ENCODE peak calls at places on chromosome 16, in nine cellular contexts. E, C, S, J, W, Q, V, P and A are unnamed samples.

GRCh38 chr16:49674255-49674980 is 181.5 kb downstream of the ZNF423 start:
- DNase-seq in E (no peak), C (no peak), S (peak), J (no peak), W (no peak), Q (no peak), V (no peak), P (no peak), A (no peak)

GRCh38 chr16:4330277-4330882 is 14.5 kb downstream of the GLIS2 start:
- DNase-seq in E (peak), C (peak), S (peak), J (peak), W (peak), Q (peak), V (no peak), P (peak), A (peak)

GRCh38 chr16:67811899-67812298 is 5.2 kb downstream of the TSNAXIP1 start:
- DNase-seq in E (no peak), C (no peak), S (no peak), J (no peak), W (no peak), Q (no peak), V (no peak), P (no peak), A (no peak)

GRCh38 chr16:1495281-1496262 is 2.4 kb downstream of the TELO2 start:
- DNase-seq in E (no peak), C (peak), S (no peak), J (no peak), W (no peak), Q (no peak), V (no peak), P (no peak), A (peak)

GRCh38 chr16:83305092-83305491 is 502.7 kb upstream of the HSBP1 start:
- DNase-seq in E (no peak), C (no peak), S (peak), J (no peak), W (no peak), Q (no peak), V (peak), P (peak), A (no peak)

GRCh38 chr16:86590501-86591144 is 12.3 kb downstream of the FOXL1 start:
- DNase-seq in E (no peak), C (no peak), S (peak), J (no peak), W (no peak), Q (no peak), V (peak), P (no peak), A (no peak)

GRCh38 chr16:67027046-67027445 is 1.9 kb upstream of the CBFB start:
- DNase-seq in E (no peak), C (no peak), S (no peak), J (no peak), W (no peak), Q (no peak), V (no peak), P (no peak), A (no peak)

GRCh38 chr16:1923299-1924034 is 5.3 kb upstream of the HS3ST6 start:
- DNase-seq in E (no peak), C (no peak), S (peak), J (no peak), W (peak), Q (no peak), V (no peak), P (no peak), A (no peak)

GRCh38 chr16:87922250-87922871 is 14.0 kb downstream of the CA5A start:
- DNase-seq in E (no peak), C (peak), S (no peak), J (no peak), W (peak), Q (no peak), V (no peak), P (no peak), A (no peak)

GRCh38 chr16:705748-706188 is at the start of gene FBXL16:
- DNase-seq in E (peak), C (no peak), S (no peak), J (no peak), W (peak), Q (peak), V (no peak), P (peak), A (no peak)

GRCh38 chr16:80280557-80280956 is 260.2 kb upstream of the DYNLRB2 start:
- DNase-seq in E (no peak), C (no peak), S (no peak), J (no peak), W (no peak), Q (no peak), V (no peak), P (no peak), A (no peak)

GRCh38 chr16:75085556-75085955 is 31.0 kb downstream of the LDHD start:
- DNase-seq in E (no peak), C (no peak), S (no peak), J (no peak), W (no peak), Q (no peak), V (no peak), P (no peak), A (no peak)

GRCh38 chr16:89981414-89981813 is 32.9 kb downstream of the DEF8 start:
- DNase-seq in E (no peak), C (peak), S (no peak), J (no peak), W (no peak), Q (no peak), V (no peak), P (no peak), A (no peak)

GRCh38 chr16:10749680-10750035 is 6.0 kb downstream of the NUBP1 start:
- DNase-seq in E (no peak), C (no peak), S (no peak), J (no peak), W (no peak), Q (peak), V (no peak), P (no peak), A (no peak)

GRCh38 chr16:24771132-24771778 is 41.8 kb downstream of the TNRC6A start:
- DNase-seq in E (no peak), C (no peak), S (peak), J (no peak), W (no peak), Q (no peak), V (peak), P (no peak), A (no peak)